ENCODE peak calls at places on chromosomes 12 and 14, in ten cellular contexts. E, D, L, I, V, R, G, K, X and Q are unnamed samples.

GRCh38 chr12:40752011-40752410 is 59.8 kb downstream of the CNTN1 start:
- DNase-seq in E (no peak), D (no peak), L (no peak), I (no peak), V (no peak), R (no peak), G (no peak), K (no peak), X (no peak), Q (no peak)

GRCh38 chr12:121939190-121939589 is 20.8 kb downstream of the CFAP251 start:
- DNase-seq in E (no peak), D (no peak), L (no peak), I (peak; percentile 46), V (no peak), R (no peak), G (no peak), K (no peak), X (no peak), Q (no peak)

GRCh38 chr14:55579724-55580400 is at the start of gene KTN1:
- DNase-seq in E (peak; percentile 93), D (peak; percentile 75), L (peak; percentile 48), I (peak; percentile 76), V (peak; percentile 81), R (peak; percentile 84), G (peak; percentile 91), K (no peak), X (peak; percentile 86), Q (peak; percentile 80)

GRCh38 chr14:64746298-64747250 is 42.4 kb downstream of the PLEKHG3 start:
- DNase-seq in E (no peak), D (no peak), L (no peak), I (no peak), V (no peak), R (no peak), G (no peak), K (no peak), X (no peak), Q (peak; percentile 26)

GRCh38 chr12:127416796-127417195 is 850.2 kb upstream of the TMEM132C start:
- DNase-seq in E (no peak), D (no peak), L (no peak), I (peak; percentile 49), V (no peak), R (no peak), G (no peak), K (no peak), X (no peak), Q (no peak)

GRCh38 chr14:105533811-105534498 is 7.6 kb downstream of the TMEM121 start:
- DNase-seq in E (no peak), D (no peak), L (no peak), I (no peak), V (no peak), R (no peak), G (no peak), K (no peak), X (no peak), Q (no peak)

GRCh38 chr12:67826946-67827719 is 162.1 kb upstream of the IFNG-AS1 start:
- DNase-seq in E (peak; percentile 21), D (no peak), L (no peak), I (no peak), V (no peak), R (no peak), G (no peak), K (no peak), X (no peak), Q (no peak)

GRCh38 chr12:54217774-54218221 is 29.0 kb upstream of the SMUG1 start:
- DNase-seq in E (no peak), D (peak; percentile 93), L (no peak), I (no peak), V (no peak), R (no peak), G (peak; percentile 94), K (no peak), X (peak; percentile 32), Q (no peak)

GRCh38 chr12:50580436-50580835 is 75.7 kb downstream of the DIP2B start:
- DNase-seq in E (no peak), D (no peak), L (no peak), I (no peak), V (no peak), R (no peak), G (no peak), K (no peak), X (no peak), Q (no peak)

GRCh38 chr12:120095356-120096135 is 21.0 kb downstream of the RAB35 start:
- DNase-seq in E (no peak), D (no peak), L (no peak), I (no peak), V (no peak), R (no peak), G (no peak), K (no peak), X (no peak), Q (no peak)

GRCh38 chr14:75978249-75978731 is 3.5 kb downstream of the TGFB3 start:
- DNase-seq in E (no peak), D (no peak), L (no peak), I (no peak), V (no peak), R (no peak), G (peak; percentile 56), K (no peak), X (peak; percentile 38), Q (no peak)

GRCh38 chr14:66642264-66642663 is 134.3 kb downstream of the GPHN start:
- DNase-seq in E (peak; percentile 11), D (no peak), L (no peak), I (no peak), V (no peak), R (no peak), G (no peak), K (no peak), X (no peak), Q (no peak)

GRCh38 chr12:32671930-32672785 is 6.9 kb upstream of the DNM1L start:
- DNase-seq in E (peak; percentile 55), D (peak; percentile 59), L (peak; percentile 46), I (peak; percentile 54), V (no peak), R (peak; percentile 27), G (peak; percentile 79), K (peak; percentile 67), X (peak; percentile 47), Q (peak; percentile 32)

GRCh38 chr12:124002654-124003053 is 29.6 kb downstream of the ZNF664 start:
- DNase-seq in E (no peak), D (no peak), L (no peak), I (no peak), V (no peak), R (no peak), G (no peak), K (no peak), X (no peak), Q (no peak)

GRCh38 chr14:34781242-34781641 is 66.8 kb upstream of the CFL2 start:
- DNase-seq in E (no peak), D (no peak), L (no peak), I (peak; percentile 47), V (no peak), R (no peak), G (no peak), K (peak; percentile 73), X (no peak), Q (no peak)

DNA sequence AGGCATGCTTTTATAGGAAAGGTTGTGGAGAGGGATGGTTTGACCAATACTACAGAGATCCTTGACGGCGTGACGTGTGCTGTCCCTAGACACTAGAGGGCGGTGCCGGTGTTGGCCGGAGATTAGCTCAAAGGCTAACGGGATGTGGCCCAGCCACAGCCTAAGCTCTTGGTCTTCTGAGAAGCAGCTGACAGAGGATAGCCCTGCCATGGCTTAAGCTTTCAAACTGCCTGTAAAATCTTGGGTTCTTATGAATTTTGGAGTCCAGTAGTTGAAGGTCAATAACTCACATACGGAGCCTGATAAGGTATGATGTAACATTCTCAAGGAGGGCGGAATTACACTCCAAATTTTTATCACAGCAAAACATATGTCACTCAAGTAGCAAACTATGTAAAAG is 515.7 kb upstream of the ATXN7L3B start:
- DNase-seq in E (peak; percentile 76), D (peak; percentile 90), L (peak; percentile 68), I (peak; percentile 26), V (peak; percentile 40), R (peak; percentile 61), G (peak; percentile 94), K (no peak), X (peak; percentile 48), Q (peak; percentile 68)
- TF ChIP-seq CTCF in E (peak; percentile 44), D (peak; percentile 83), L (peak; percentile 49), I (peak; percentile 71), V (no peak), R (peak; percentile 29), G (peak; percentile 85), K (no peak), X (no peak), Q (no peak)

DNA sequence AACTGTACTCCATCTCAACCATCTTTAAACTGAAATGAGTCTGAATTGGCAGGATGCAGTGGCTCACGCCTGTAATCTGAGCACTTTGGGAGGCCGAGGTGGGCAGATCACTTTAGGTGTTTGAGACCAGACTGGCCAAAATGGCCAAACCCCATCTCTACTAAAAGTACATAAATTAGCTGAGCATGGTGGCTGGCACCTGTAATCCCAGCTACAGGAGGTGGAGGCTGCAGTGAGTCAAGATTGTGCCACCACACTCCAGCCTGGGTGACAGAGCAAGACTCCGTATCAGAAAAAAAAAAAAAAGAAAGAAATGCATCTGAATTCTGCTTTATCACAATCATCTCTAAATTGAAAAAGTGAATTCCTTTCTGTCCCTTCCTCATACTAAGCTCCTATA is 110.3 kb downstream of the NELL2 start:
- DNase-seq in E (no peak), D (no peak), L (no peak), I (no peak), V (no peak), R (no peak), G (no peak), K (no peak), X (no peak), Q (no peak)
- H3K27ac ChIP-seq in E (no peak overlapping the region), D (no peak overlapping the region), L (no peak overlapping the region), I (no peak overlapping the region), V (no peak overlapping the region), R (no peak overlapping the region), G (no peak overlapping the region), K (no peak overlapping the region), X (no peak overlapping the region), Q (no peak overlapping the region)

GRCh38 chr12:2682301-2683282 is 112.2 kb upstream of the FKBP4 start:
- DNase-seq in E (peak; percentile 74), D (peak; percentile 91), L (peak; percentile 26), I (peak; percentile 24), V (peak; percentile 28), R (no peak), G (peak; percentile 94), K (peak; percentile 36), X (no peak), Q (no peak)
- TF ChIP-seq CTCF in E (peak; percentile 26), D (peak; percentile 67), L (peak; percentile 53), I (no peak), V (peak; percentile 15), R (peak; percentile 64), G (peak; percentile 87), K (peak; percentile 60), X (no peak), Q (peak; percentile 28)

DNA sequence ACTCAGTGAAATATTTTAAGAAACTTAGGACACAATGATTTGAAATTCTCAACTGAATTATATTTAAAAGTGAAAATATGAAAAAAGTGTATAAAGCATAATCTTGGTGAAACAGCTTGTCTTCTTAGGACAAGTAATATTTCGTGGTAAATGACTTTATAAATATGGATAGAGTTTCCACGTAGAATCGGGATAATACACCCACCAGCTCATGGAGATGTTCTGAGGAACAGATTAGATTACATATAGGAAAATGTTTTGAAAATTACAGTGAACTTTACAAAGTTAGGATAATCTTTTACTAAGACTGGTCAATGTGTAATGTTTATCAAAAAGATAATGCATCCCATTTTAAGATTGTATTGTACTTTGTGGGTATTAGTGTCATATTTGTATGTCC is 25.6 kb upstream of the MYF6 start:
- DNase-seq in E (no peak), D (no peak), L (no peak), I (no peak), V (no peak), R (no peak), G (no peak), K (no peak), X (no peak), Q (no peak)
- H3K27ac ChIP-seq in E (no peak overlapping the region), D (no peak overlapping the region), L (no peak overlapping the region), I (no peak overlapping the region), V (no peak overlapping the region), R (no peak overlapping the region), G (no peak overlapping the region), K (no peak overlapping the region), X (no peak overlapping the region), Q (no peak overlapping the region)